ENCODE peak calls at places on chromosomes 13 and 19, in eight cellular contexts. K, R, P, S, C, J, D and Z are unnamed samples.

GRCh38 chr13:67971291-67971690 is 741.2 kb upstream of the PCDH9 start:
- DNase-seq in D (no peak), C (no peak), S (peak; percentile 52), R (no peak), K (no peak), P (no peak), J (no peak), Z (no peak)

GRCh38 chr19:56119585-56119978 is 1.5 kb downstream of the ZNF787 start:
- DNase-seq in P (no peak), J (peak; percentile 61), D (no peak), K (no peak), R (no peak), S (peak; percentile 42), C (no peak), Z (no peak)

GRCh38 chr13:74444161-74444571 is 310.0 kb upstream of the KLF12 start:
- DNase-seq in K (no peak), R (no peak), S (peak; percentile 61), J (no peak), P (no peak), C (no peak), D (no peak), Z (no peak)

GRCh38 chr13:51524312-51524711 is 60.0 kb upstream of the WDFY2 start:
- DNase-seq in K (no peak), D (no peak), R (no peak), P (no peak), C (no peak), J (no peak), S (peak; percentile 16), Z (no peak)

GRCh38 chr13:99211421-99212035 is 10.9 kb downstream of the UBAC2 start:
- DNase-seq in R (no peak), P (no peak), C (no peak), J (no peak), S (no peak), K (no peak), D (no peak), Z (no peak)

GRCh38 chr19:20276011-20276738 is 109.2 kb downstream of the ZNF486 start:
- DNase-seq in S (no peak), K (no peak), R (no peak), D (no peak), C (no peak), P (no peak), J (no peak), Z (no peak)

GRCh38 chr13:29849071-29849541 is 1.3 kb downstream of the UBL3 start:
- DNase-seq in K (no peak), C (no peak), D (no peak), P (no peak), S (peak; percentile 49), J (no peak), R (peak; percentile 27), Z (no peak)

GRCh38 chr13:97133955-97134354 is 88.2 kb upstream of the MBNL2 start:
- DNase-seq in P (no peak), K (no peak), S (no peak), C (no peak), J (no peak), R (no peak), D (no peak), Z (no peak)

GRCh38 chr19:12994701-12995595 is at the start of gene NFIX:
- DNase-seq in C (no peak), J (peak; percentile 78), D (peak; percentile 78), P (no peak), K (peak; percentile 81), S (peak; percentile 60), R (peak; percentile 56), Z (no peak)

GRCh38 chr13:82062772-82063171 is 1721.8 kb upstream of the SPRY2 start:
- DNase-seq in K (no peak), S (peak; percentile 10), D (no peak), C (no peak), P (no peak), J (no peak), R (peak; percentile 1), Z (no peak)

GRCh38 chr13:50068508-50068907 is 53.3 kb downstream of the KCNRG start:
- DNase-seq in J (no peak), K (no peak), C (no peak), P (no peak), S (no peak), D (no peak), R (no peak), Z (no peak)

GRCh38 chr19:52138614-52139290 is 986 bp downstream of the ZNF616 start:
- DNase-seq in P (no peak), D (no peak), S (peak; percentile 40), K (no peak), R (peak; percentile 12), C (peak; percentile 54), J (no peak), Z (no peak)

GRCh38 chr19:44954278-44954648 is 917 bp upstream of the CLPTM1 start:
- DNase-seq in D (no peak), K (no peak), C (no peak), P (no peak), J (no peak), S (no peak), R (no peak), Z (no peak)

GRCh38 chr19:6801397-6802086 is 29.0 kb downstream of the VAV1 start:
- DNase-seq in D (peak; percentile 89), K (peak; percentile 69), R (peak; percentile 26), S (peak; percentile 12), C (no peak), J (peak; percentile 65), P (peak; percentile 93), Z (no peak)

GRCh38 chr13:48492123-48493075 is 40.5 kb downstream of the RCBTB2 start:
- DNase-seq in J (peak; percentile 52), D (peak; percentile 79), R (peak; percentile 88), S (no peak), P (no peak), C (no peak), K (peak; percentile 82), Z (no peak)

GRCh38 chr13:79287994-79288795 is 117.9 kb downstream of the RBM26 start:
- DNase-seq in C (no peak), S (no peak), D (no peak), K (no peak), R (no peak), J (no peak), P (no peak), Z (no peak)

GRCh38 chr19:52660981-52661380 is 22.8 kb upstream of the ZNF83 start:
- DNase-seq in K (no peak), S (peak; percentile 66), P (no peak), D (no peak), C (no peak), R (no peak), J (no peak), Z (no peak)

GRCh38 chr19:10643968-10644290 is 10.2 kb upstream of the ILF3 start:
- DNase-seq in K (no peak), D (no peak), J (no peak), P (no peak), C (no peak), S (no peak), R (no peak), Z (no peak)

GRCh38 chr13:33633701-33634525 is 184.0 kb upstream of the RFC3 start:
- DNase-seq in S (peak; percentile 47), D (no peak), C (peak; percentile 12), R (peak; percentile 50), J (no peak), K (no peak), P (no peak), Z (no peak)

DNA sequence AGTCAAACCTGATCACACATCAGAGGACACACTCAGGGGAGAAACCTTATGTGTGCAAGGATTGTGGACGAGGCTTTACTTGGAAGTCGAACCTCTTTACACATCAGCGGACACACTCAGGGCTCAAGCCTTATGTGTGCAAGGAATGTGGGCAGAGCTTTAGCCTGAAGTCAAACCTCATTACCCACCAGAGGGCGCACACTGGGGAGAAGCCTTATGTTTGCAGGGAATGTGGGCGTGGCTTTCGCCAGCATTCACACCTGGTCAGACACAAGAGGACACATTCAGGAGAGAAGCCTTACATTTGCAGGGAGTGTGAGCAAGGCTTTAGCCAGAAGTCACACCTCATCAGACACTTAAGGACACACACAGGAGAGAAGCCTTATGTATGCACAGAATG is 8.2 kb upstream of the ZNF527 start:
- DNase-seq in P (no peak), C (no peak), S (no peak), D (no peak), J (no peak), R (peak; percentile 10), K (no peak), Z (no peak)
- TF ChIP-seq CTCF in P (no peak), C (peak; percentile 15), S (no peak), D (no peak), J (no peak), R (peak; percentile 20), K (peak; percentile 16), Z (no peak)

GRCh38 chr19:959935-960502 is 24.1 kb upstream of the WDR18 start:
- DNase-seq in J (no peak), R (no peak), P (no peak), C (no peak), D (no peak), S (no peak), K (no peak), Z (no peak)
- TF ChIP-seq CTCF in J (no peak), R (no peak), P (no peak), C (no peak), D (no peak), S (no peak), K (no peak), Z (no peak)

GRCh38 chr13:26601669-26602068 is 44.2 kb downstream of the WASF3 start:
- DNase-seq in S (peak; percentile 66), R (peak; percentile 24), J (no peak), K (no peak), D (no peak), C (no peak), P (no peak), Z (no peak)
- TF ChIP-seq CTCF in S (no peak), R (no peak), J (no peak), K (peak; percentile 29), D (no peak), C (no peak), P (no peak), Z (no peak)

GRCh38 chr13:58999851-59000250 is 1163.9 kb downstream of the DIAPH3 start:
- DNase-seq in C (no peak), P (no peak), D (no peak), S (peak; percentile 56), R (no peak), K (no peak), J (no peak), Z (no peak)

GRCh38 chr13:58994077-58994476 is 1169.7 kb downstream of the DIAPH3 start:
- DNase-seq in S (no peak), J (no peak), D (no peak), C (no peak), K (no peak), P (no peak), R (no peak), Z (no peak)

GRCh38 chr13:58992478-58993042 is 1171.2 kb downstream of the DIAPH3 start:
- DNase-seq in S (no peak), C (no peak), D (no peak), K (no peak), J (no peak), P (no peak), R (no peak), Z (no peak)

GRCh38 chr13:58991826-58992477 is 1171.8 kb downstream of the DIAPH3 start:
- DNase-seq in D (no peak), C (no peak), R (no peak), K (no peak), S (no peak), P (no peak), J (peak; percentile 31), Z (no peak)

DNA sequence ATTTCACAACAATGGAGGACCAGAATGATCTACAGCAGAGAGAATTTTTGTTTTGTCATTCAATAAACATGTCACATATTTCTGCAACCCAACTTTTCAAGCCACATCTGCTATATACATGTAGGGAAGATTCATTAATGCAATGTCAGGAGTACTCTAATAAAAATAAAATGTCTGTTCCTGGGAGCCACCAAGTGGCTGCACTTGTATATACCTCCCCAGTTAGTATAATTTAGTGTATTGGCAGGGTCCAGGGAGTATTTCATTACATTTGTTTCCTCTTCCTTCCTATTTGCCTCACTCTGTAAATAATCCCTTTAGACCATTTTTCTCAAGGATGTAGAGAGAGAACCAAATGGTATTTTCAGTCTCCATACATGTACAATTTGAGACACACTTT is 1169.0 kb downstream of the DIAPH3 start:
- DNase-seq in S (peak; percentile 11), P (no peak), K (no peak), R (peak; percentile 4), C (no peak), J (no peak), D (no peak), Z (no peak)
- TF ChIP-seq CTCF in S (no peak), P (no peak), K (peak; percentile 28), R (peak; percentile 19), C (peak; percentile 46), J (no peak), D (no peak), Z (no peak)